ENCODE peak calls at places on chromosomes 6 and 20, in five cellular contexts. One of them, this sample, is unnamed.

GRCh38 chr6:4844108-4844507 is 67.9 kb downstream of the CDYL start:
- DNase-seq in NCI-H446: no peak
- DNase-seq in stimulated activated CD8-positive, alpha-beta memory T cell treated with anti-CD3 and anti-CD28 coated beads, Interleukin-15, amount 100 ng/mL, for 24 hours: no peak
- DNase-seq in HEK293T: no peak
- DNase-seq in mesendoderm: peak; percentile 67
- DNase-seq in this sample: no peak

GRCh38 chr20:24032412-24032898 is 43.9 kb upstream of the GGTLC1 start:
- DNase-seq in NCI-H446: no peak
- DNase-seq in stimulated activated CD8-positive, alpha-beta memory T cell treated with anti-CD3 and anti-CD28 coated beads, Interleukin-15, amount 100 ng/mL, for 24 hours: no peak
- DNase-seq in HEK293T: no peak
- DNase-seq in mesendoderm: no peak
- DNase-seq in this sample: no peak

GRCh38 chr6:150448221-150448620 is 79.4 kb downstream of the IYD start:
- DNase-seq in NCI-H446: no peak
- DNase-seq in stimulated activated CD8-positive, alpha-beta memory T cell treated with anti-CD3 and anti-CD28 coated beads, Interleukin-15, amount 100 ng/mL, for 24 hours: no peak
- DNase-seq in HEK293T: no peak
- DNase-seq in mesendoderm: peak; percentile 25
- DNase-seq in this sample: no peak

GRCh38 chr20:14451458-14451857 is 114.0 kb upstream of the FLRT3 start:
- DNase-seq in NCI-H446: no peak
- DNase-seq in stimulated activated CD8-positive, alpha-beta memory T cell treated with anti-CD3 and anti-CD28 coated beads, Interleukin-15, amount 100 ng/mL, for 24 hours: no peak
- DNase-seq in HEK293T: no peak
- DNase-seq in mesendoderm: peak; percentile 27
- DNase-seq in this sample: no peak

GRCh38 chr6:139017227-139017626 is 11.3 kb upstream of the ABRACL start:
- DNase-seq in NCI-H446: peak; percentile 68
- DNase-seq in stimulated activated CD8-positive, alpha-beta memory T cell treated with anti-CD3 and anti-CD28 coated beads, Interleukin-15, amount 100 ng/mL, for 24 hours: no peak
- DNase-seq in HEK293T: no peak
- DNase-seq in mesendoderm: no peak
- DNase-seq in this sample: no peak

GRCh38 chr20:58650181-58650775 is 805 bp upstream of the STX16 start:
- DNase-seq in NCI-H446: no peak
- DNase-seq in stimulated activated CD8-positive, alpha-beta memory T cell treated with anti-CD3 and anti-CD28 coated beads, Interleukin-15, amount 100 ng/mL, for 24 hours: no peak
- DNase-seq in HEK293T: no peak
- DNase-seq in mesendoderm: no peak
- DNase-seq in this sample: no peak

GRCh38 chr6:120279706-120280105 is 930.1 kb upstream of the MAN1A1 start:
- DNase-seq in NCI-H446: no peak
- DNase-seq in stimulated activated CD8-positive, alpha-beta memory T cell treated with anti-CD3 and anti-CD28 coated beads, Interleukin-15, amount 100 ng/mL, for 24 hours: no peak
- DNase-seq in HEK293T: no peak
- DNase-seq in mesendoderm: no peak
- DNase-seq in this sample: no peak

GRCh38 chr6:63290507-63291049 is 29.2 kb downstream of the LGSN start:
- DNase-seq in NCI-H446: no peak
- DNase-seq in stimulated activated CD8-positive, alpha-beta memory T cell treated with anti-CD3 and anti-CD28 coated beads, Interleukin-15, amount 100 ng/mL, for 24 hours: no peak
- DNase-seq in HEK293T: no peak
- DNase-seq in mesendoderm: no peak
- DNase-seq in this sample: no peak

GRCh38 chr20:59574308-59574707 is 30.0 kb upstream of the PHACTR3 start:
- DNase-seq in NCI-H446: no peak
- DNase-seq in stimulated activated CD8-positive, alpha-beta memory T cell treated with anti-CD3 and anti-CD28 coated beads, Interleukin-15, amount 100 ng/mL, for 24 hours: no peak
- DNase-seq in HEK293T: no peak
- DNase-seq in mesendoderm: no peak
- DNase-seq in this sample: no peak

GRCh38 chr6:21426841-21427490 is 166.6 kb upstream of the SOX4 start:
- DNase-seq in NCI-H446: no peak
- DNase-seq in stimulated activated CD8-positive, alpha-beta memory T cell treated with anti-CD3 and anti-CD28 coated beads, Interleukin-15, amount 100 ng/mL, for 24 hours: no peak
- DNase-seq in HEK293T: no peak
- DNase-seq in mesendoderm: no peak
- DNase-seq in this sample: no peak

GRCh38 chr6:122652431-122652830 is 42.2 kb downstream of the PKIB start:
- DNase-seq in NCI-H446: no peak
- DNase-seq in stimulated activated CD8-positive, alpha-beta memory T cell treated with anti-CD3 and anti-CD28 coated beads, Interleukin-15, amount 100 ng/mL, for 24 hours: no peak
- DNase-seq in HEK293T: no peak
- DNase-seq in mesendoderm: no peak
- DNase-seq in this sample: no peak

GRCh38 chr20:20375862-20376261 is 8.0 kb downstream of the INSM1 start:
- DNase-seq in NCI-H446: no peak
- DNase-seq in stimulated activated CD8-positive, alpha-beta memory T cell treated with anti-CD3 and anti-CD28 coated beads, Interleukin-15, amount 100 ng/mL, for 24 hours: no peak
- DNase-seq in HEK293T: no peak
- DNase-seq in mesendoderm: no peak
- DNase-seq in this sample: no peak

GRCh38 chr6:118800394-118801071 is 93.4 kb upstream of the ASF1A start:
- DNase-seq in NCI-H446: peak; percentile 87
- DNase-seq in stimulated activated CD8-positive, alpha-beta memory T cell treated with anti-CD3 and anti-CD28 coated beads, Interleukin-15, amount 100 ng/mL, for 24 hours: no peak
- DNase-seq in HEK293T: peak; percentile 89
- DNase-seq in mesendoderm: peak; percentile 91
- DNase-seq in this sample: peak; percentile 47

GRCh38 chr6:140980265-140980887 is 1152.3 kb upstream of the GJE1 start:
- DNase-seq in NCI-H446: no peak
- DNase-seq in stimulated activated CD8-positive, alpha-beta memory T cell treated with anti-CD3 and anti-CD28 coated beads, Interleukin-15, amount 100 ng/mL, for 24 hours: no peak
- DNase-seq in HEK293T: no peak
- DNase-seq in mesendoderm: peak; percentile 15
- DNase-seq in this sample: no peak